ENCODE peak calls at places on chromosomes 5 and 9, in ten cellular contexts. I is GM23248, K is mammary epithelial cell, B is GM23338, C is osteoblast, Q is neural progenitor cell, F is IMR-90, T is astrocyte, N is HCT116, M is SK-N-SH. L is an unnamed sample. For H4K20me1 and H3K36me3, the result is how much of the 10 kb centered on the place peaks cover.

GRCh38 chr9:126587187-126588185 is 26.2 kb upstream of the LMX1B start:
- DNase-seq in T (peak), B (peak), K (no peak), N (no peak), F (no peak), I (peak), Q (no peak), M (no peak), C (peak), L (no peak)

GRCh38 chr5:83493644-83494043 is 22.1 kb downstream of the VCAN start:
- DNase-seq in N (no peak), K (no peak), B (peak), T (no peak), F (no peak), I (no peak), M (no peak), Q (no peak), C (no peak), L (no peak)

GRCh38 chr9:133682961-133683493 is 46.9 kb downstream of the DBH start:
- DNase-seq in T (no peak), Q (no peak), C (peak), F (no peak), I (no peak), B (no peak), N (no peak), K (no peak), M (no peak), L (no peak)

GRCh38 chr5:3845249-3845648 is 249.6 kb downstream of the IRX1 start:
- DNase-seq in C (no peak), I (no peak), Q (no peak), N (no peak), M (no peak), T (peak), F (no peak), K (peak), B (no peak), L (no peak)

GRCh38 chr5:980941-981340 is 27.7 kb upstream of the NKD2 start:
- DNase-seq in N (no peak), B (no peak), M (no peak), Q (peak), T (peak), F (no peak), C (peak), I (peak), K (peak), L (no peak)

GRCh38 chr5:7209583-7210139 is 186.3 kb upstream of the ADCY2 start:
- DNase-seq in N (no peak), T (no peak), K (no peak), M (no peak), C (no peak), Q (no peak), I (no peak), F (no peak), B (no peak), L (no peak)

GRCh38 chr5:94432499-94432898 is 185.9 kb downstream of the KIAA0825 start:
- DNase-seq in I (peak), T (peak), K (no peak), F (peak), C (peak), M (no peak), Q (no peak), N (no peak), B (no peak), L (no peak)

GRCh38 chr5:78895616-78896015 is 89.5 kb downstream of the ARSB start:
- DNase-seq in B (no peak), I (peak), C (no peak), M (no peak), Q (no peak), K (no peak), N (no peak), F (peak), T (no peak), L (no peak)

GRCh38 chr5:158303261-158303660 is 444.3 kb upstream of the CLINT1 start:
- DNase-seq in T (no peak), B (no peak), I (no peak), M (peak), K (no peak), N (no peak), C (no peak), Q (no peak), F (no peak), L (no peak)

GRCh38 chr5:16656561-16657191 is 39.9 kb upstream of the RETREG1 start:
- DNase-seq in Q (no peak), N (no peak), T (no peak), C (no peak), F (no peak), B (no peak), I (peak), M (no peak), K (peak), L (no peak)

GRCh38 chr5:37962389-37962788 is 122.5 kb upstream of the GDNF start:
- DNase-seq in K (no peak), F (no peak), Q (no peak), I (no peak), M (no peak), C (no peak), N (no peak), B (no peak), T (no peak), L (no peak)

GRCh38 chr5:42228279-42228678 is 195.0 kb upstream of the GHR start:
- DNase-seq in B (no peak), Q (no peak), K (no peak), F (no peak), I (no peak), M (no peak), N (no peak), C (no peak), T (no peak), L (no peak)

GRCh38 chr5:66814146-66814991 is 218.2 kb downstream of the MAST4 start:
- DNase-seq in F (peak), M (peak), Q (peak), K (peak), C (no peak), N (peak), B (peak), T (peak), I (peak), L (no peak)

GRCh38 chr5:76763136-76763535 is 47.2 kb downstream of the F2R start:
- DNase-seq in C (no peak), F (no peak), N (no peak), B (no peak), Q (no peak), M (no peak), T (no peak), K (peak), I (no peak), L (peak)

DNA sequence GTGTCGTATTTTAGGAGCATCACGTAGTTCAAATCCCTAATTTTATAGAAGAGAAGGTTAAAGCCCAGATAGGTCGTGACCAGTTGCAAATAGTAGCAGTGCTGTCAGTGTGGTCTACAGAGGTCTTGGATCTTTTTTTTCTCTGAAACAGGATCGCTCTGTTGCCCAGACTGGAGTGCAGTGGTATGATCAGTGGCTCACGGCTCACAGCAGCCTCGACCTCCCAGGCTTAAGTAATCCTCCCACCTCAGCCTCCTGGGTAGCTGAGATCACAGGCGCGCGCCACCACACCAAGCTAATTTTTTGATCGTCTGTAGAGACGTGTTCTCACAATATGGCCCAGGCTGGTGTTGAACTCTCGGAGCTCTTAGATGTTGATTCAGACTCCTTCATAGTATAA is 2.2 kb downstream of the MATR3 start:
- DNase-seq in F (peak), C (no peak), B (no peak), Q (peak), T (no peak), N (no peak), I (peak), M (no peak), K (no peak), L (no peak)
- H4K20me1 ChIP-seq in F (half or more), C (half or more), B (half or more), Q (half or more), T (half or more), N (half or more), I (half or more), M (half or more), K (under half), L (half or more)

GRCh38 chr5:179603308-179603707 is 20.2 kb downstream of the HNRNPH1 start:
- DNase-seq in Q (no peak), C (no peak), T (no peak), K (no peak), F (no peak), I (no peak), B (no peak), M (no peak), N (no peak), L (no peak)
- H3K36me3 ChIP-seq in Q (under half), C (half or more), T (under half), K (under half), F (half or more), I (under half), B (under half), M (half or more), N (under half), L (under half)

DNA sequence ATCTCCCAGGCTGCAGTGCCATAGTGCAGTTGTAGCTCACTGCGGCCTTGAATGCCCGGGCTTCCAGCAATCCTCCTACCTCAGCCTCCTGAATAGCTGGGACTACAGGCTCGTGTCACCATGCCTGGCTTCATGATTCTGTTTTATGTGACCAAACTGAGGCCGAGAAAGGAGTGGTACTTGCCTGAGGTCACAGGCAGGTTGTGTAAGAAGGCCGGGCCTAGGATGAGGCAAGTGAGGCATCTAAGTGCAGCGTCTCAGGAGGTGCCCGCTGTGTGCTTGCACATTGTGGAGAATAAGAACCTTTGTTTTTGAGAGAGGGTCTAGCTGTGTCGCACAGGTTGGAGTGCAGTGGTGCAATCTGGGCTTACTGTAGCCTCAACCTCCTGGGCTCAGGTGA is 2.1 kb upstream of the NDST1 start:
- DNase-seq in T (no peak), Q (no peak), M (no peak), B (no peak), N (no peak), F (no peak), C (no peak), K (no peak), I (no peak), L (no peak)
- H4K20me1 ChIP-seq in T (half or more), Q (half or more), M (half or more), B (under half), N (under half), F (half or more), C (under half), K (under half), I (under half), L (under half)

GRCh38 chr9:89362647-89363310 is 44.5 kb downstream of the SECISBP2 start:
- DNase-seq in N (no peak), Q (no peak), M (no peak), C (peak), F (no peak), I (no peak), B (no peak), K (no peak), T (no peak), L (no peak)

GRCh38 chr9:89359636-89360315 is 41.5 kb downstream of the SECISBP2 start:
- DNase-seq in M (no peak), B (no peak), N (no peak), T (no peak), K (no peak), C (no peak), Q (no peak), F (peak), I (peak), L (no peak)

GRCh38 chr9:89361816-89362646 is 43.7 kb downstream of the SECISBP2 start:
- DNase-seq in Q (no peak), C (peak), I (no peak), N (no peak), B (no peak), M (no peak), F (no peak), K (no peak), T (no peak), L (no peak)

GRCh38 chr9:89360465-89360864 is 42.2 kb downstream of the SECISBP2 start:
- DNase-seq in C (no peak), K (no peak), B (no peak), F (peak), N (no peak), Q (peak), M (no peak), T (no peak), I (no peak), L (no peak)

DNA sequence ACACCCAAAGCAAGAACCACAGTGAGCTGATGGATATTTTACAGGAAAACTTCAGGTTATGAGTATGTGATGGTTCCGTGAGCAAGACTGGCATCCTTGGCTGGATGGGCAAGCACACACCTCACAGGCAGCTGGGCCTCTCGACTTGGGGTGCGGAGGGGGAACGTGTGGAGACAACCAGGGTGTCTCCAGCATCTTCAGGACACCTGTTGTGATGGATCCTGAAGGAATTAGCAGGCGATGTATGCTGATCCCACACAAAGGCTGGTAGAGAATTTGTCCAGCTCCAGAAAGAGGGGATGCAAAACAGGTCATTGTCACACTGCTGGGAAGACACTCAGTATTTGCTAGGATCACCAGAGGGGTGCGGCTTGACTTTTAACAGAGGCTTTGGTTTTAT is 42.7 kb downstream of the SECISBP2 start:
- DNase-seq in M (no peak), I (no peak), F (no peak), C (peak), B (no peak), K (no peak), Q (no peak), N (no peak), T (no peak), L (no peak)
- H3K36me3 ChIP-seq in M (half or more), I (under half), F (half or more), C (under half), B (under half), K (under half), Q (under half), N (under half), T (under half), L (under half)

DNA sequence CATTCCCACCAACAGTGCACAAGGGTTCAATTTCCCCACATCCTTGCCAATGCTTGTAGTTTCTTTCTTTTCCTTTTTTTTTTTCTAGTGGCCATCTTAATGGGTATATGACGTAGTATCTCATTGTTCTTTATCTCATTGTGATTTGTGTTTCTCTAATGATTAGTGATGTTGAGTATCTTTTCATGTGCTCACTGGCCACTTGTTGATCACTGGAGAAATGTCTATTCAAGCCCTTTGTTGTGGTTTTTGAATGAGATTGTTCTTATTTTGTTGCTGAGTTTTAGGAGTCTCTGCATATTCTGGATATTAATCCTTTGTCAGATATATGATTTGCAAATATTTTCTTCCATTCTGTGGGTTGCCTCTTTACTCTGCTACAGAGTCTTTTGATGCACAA is 1.6 kb upstream of the TMED9 start:
- DNase-seq in K (no peak), C (no peak), B (no peak), T (no peak), M (no peak), F (no peak), I (no peak), Q (no peak), N (no peak), L (no peak)
- H4K20me1 ChIP-seq in K (under half), C (under half), B (under half), T (under half), M (under half), F (under half), I (under half), Q (under half), N (under half), L (under half)

GRCh38 chr5:57179262-57179960 is 5.6 kb downstream of the GPBP1 start:
- DNase-seq in T (no peak), K (peak), F (no peak), B (no peak), N (no peak), I (peak), Q (no peak), C (no peak), M (no peak), L (no peak)
- H3K36me3 ChIP-seq in T (under half), K (under half), F (under half), B (under half), N (under half), I (under half), Q (under half), C (under half), M (under half), L (under half)

L was measured in keratinocyte.